ENCODE peak calls at places on chromosomes 2 and 18, in eight cellular contexts. G is hippocampal formation; Z is osteocyte; R is central memory CD8-positive, alpha-beta T cell; M is uterus; P is amniotic stem cell; U is fibroblast of the conjunctiva; C is mesenteric fat pad. Y is an unnamed sample.

GRCh38 chr2:141523199-141523598 is 607.6 kb downstream of the LRP1B start:
- DNase-seq in G (no peak), Z (no peak), R (no peak), M (no peak), P (no peak), U (no peak), C (no peak), Y (no peak)

GRCh38 chr2:108124733-108125132 is 115.0 kb upstream of the SULT1C3 start:
- DNase-seq in G (no peak), Z (no peak), R (no peak), M (no peak), P (no peak), U (no peak), C (no peak), Y (no peak)

GRCh38 chr2:120298173-120298835 is 45.7 kb downstream of the RALB start:
- DNase-seq in G (no peak), Z (no peak), R (no peak), M (no peak), P (no peak), U (no peak), C (no peak), Y (no peak)

GRCh38 chr2:218083352-218083676 is 14.3 kb downstream of the RUFY4 start:
- DNase-seq in G (no peak), Z (no peak), R (no peak), M (no peak), P (no peak), U (no peak), C (no peak), Y (no peak)

GRCh38 chr2:72913531-72914225 is 3.6 kb upstream of the EMX1 start:
- DNase-seq in G (no peak), Z (no peak), R (no peak), M (no peak), P (no peak), U (no peak), C (no peak), Y (no peak)

GRCh38 chr18:76697441-76697901 is 124.9 kb upstream of the ZNF236 start:
- DNase-seq in G (no peak), Z (no peak), R (no peak), M (peak), P (no peak), U (no peak), C (peak), Y (no peak)

GRCh38 chr2:226187601-226188000 is 612.0 kb downstream of the IRS1 start:
- DNase-seq in G (no peak), Z (no peak), R (no peak), M (peak), P (peak), U (peak), C (no peak), Y (no peak)

GRCh38 chr2:165082479-165082878 is 121.4 kb downstream of the SCN3A start:
- DNase-seq in G (no peak), Z (no peak), R (no peak), M (no peak), P (no peak), U (no peak), C (no peak), Y (no peak)

GRCh38 chr2:144679942-144680341 is 160.0 kb upstream of the ZEB2 start:
- DNase-seq in G (no peak), Z (no peak), R (no peak), M (no peak), P (no peak), U (no peak), C (no peak), Y (no peak)

GRCh38 chr2:226796840-226797288 is 2.8 kb downstream of the IRS1 start:
- DNase-seq in G (no peak), Z (no peak), R (no peak), M (peak), P (no peak), U (no peak), C (no peak), Y (peak)

GRCh38 chr2:158723311-158723838 is 71.7 kb upstream of the DAPL1 start:
- DNase-seq in G (peak), Z (no peak), R (no peak), M (no peak), P (no peak), U (no peak), C (no peak), Y (no peak)

GRCh38 chr2:235746257-235746934 is 252.6 kb downstream of the AGAP1 start:
- DNase-seq in G (peak), Z (no peak), R (no peak), M (peak), P (peak), U (peak), C (no peak), Y (peak)

GRCh38 chr18:47912343-47912742 is 18.1 kb downstream of the SMAD2 start:
- DNase-seq in G (peak), Z (no peak), R (no peak), M (no peak), P (no peak), U (no peak), C (no peak), Y (no peak)

GRCh38 chr18:46950064-46950656 is 32.8 kb downstream of the KATNAL2 start:
- DNase-seq in G (no peak), Z (no peak), R (no peak), M (no peak), P (no peak), U (no peak), C (no peak), Y (peak)

GRCh38 chr2:43136862-43137261 is 89.5 kb downstream of the ZFP36L2 start:
- DNase-seq in G (no peak), Z (no peak), R (peak), M (no peak), P (no peak), U (no peak), C (no peak), Y (no peak)

GRCh38 chr2:80016166-80016565 is 288.4 kb downstream of the LRRTM1 start:
- DNase-seq in G (no peak), Z (no peak), R (no peak), M (no peak), P (no peak), U (no peak), C (no peak), Y (no peak)

GRCh38 chr2:202375611-202376408 is at the start of gene BMPR2:
- DNase-seq in G (peak), Z (peak), R (peak), M (peak), P (peak), U (peak), C (peak), Y (peak)

GRCh38 chr18:5868218-5868904 is 27.0 kb downstream of the TMEM200C start:
- DNase-seq in G (peak), Z (peak), R (no peak), M (peak), P (peak), U (peak), C (no peak), Y (peak)

GRCh38 chr2:65402339-65402738 is 30.1 kb downstream of the SPRED2 start:
- DNase-seq in G (no peak), Z (no peak), R (no peak), M (no peak), P (no peak), U (no peak), C (no peak), Y (no peak)

GRCh38 chr18:38644875-38645641 is 1079.5 kb upstream of the CELF4 start:
- DNase-seq in G (no peak), Z (no peak), R (no peak), M (no peak), P (no peak), U (no peak), C (no peak), Y (no peak)

GRCh38 chr2:113010088-113010487 is 4.8 kb downstream of the IL36A start:
- DNase-seq in G (no peak), Z (no peak), R (no peak), M (no peak), P (no peak), U (no peak), C (no peak), Y (no peak)